ENCODE peak calls at places on chromosomes 3 and 15, in eight cellular contexts. One of them, this sample, is unnamed.

GRCh38 chr3:192916455-192917257 is 1.0 kb downstream of the MB21D2 start:
- DNase-seq in stimulated activated CD8-positive, alpha-beta memory T cell treated with anti-CD3 and anti-CD28 coated beads, Interleukin-7, amount 100 ng/mL, for 24 hours: no peak
- DNase-seq in occipital lobe: peak
- DNase-seq in A172: peak
- DNase-seq in retina: peak
- DNase-seq in naive B cell: no peak
- DNase-seq in progenitor cell of endocrine pancreas: peak
- DNase-seq in anterior cingulate cortex: no peak
- DNase-seq in this sample: no peak

GRCh38 chr3:40470706-40471105 is 6.2 kb upstream of the ZNF619 start:
- DNase-seq in stimulated activated CD8-positive, alpha-beta memory T cell treated with anti-CD3 and anti-CD28 coated beads, Interleukin-7, amount 100 ng/mL, for 24 hours: no peak
- DNase-seq in occipital lobe: no peak
- DNase-seq in anterior cingulate cortex: no peak
- DNase-seq in A172: no peak
- DNase-seq in progenitor cell of endocrine pancreas: no peak
- DNase-seq in retina: no peak
- DNase-seq in naive B cell: no peak
- DNase-seq in this sample: no peak

GRCh38 chr15:40303576-40303975 is 4.2 kb downstream of the PLCB2 start:
- DNase-seq in A172: no peak
- DNase-seq in retina: no peak
- DNase-seq in progenitor cell of endocrine pancreas: no peak
- DNase-seq in occipital lobe: no peak
- DNase-seq in anterior cingulate cortex: no peak
- DNase-seq in naive B cell: no peak
- DNase-seq in stimulated activated CD8-positive, alpha-beta memory T cell treated with anti-CD3 and anti-CD28 coated beads, Interleukin-7, amount 100 ng/mL, for 24 hours: no peak
- DNase-seq in this sample: no peak

GRCh38 chr3:97778152-97778551 is 13.6 kb downstream of the ARL6 start:
- DNase-seq in retina: no peak
- DNase-seq in occipital lobe: no peak
- DNase-seq in stimulated activated CD8-positive, alpha-beta memory T cell treated with anti-CD3 and anti-CD28 coated beads, Interleukin-7, amount 100 ng/mL, for 24 hours: no peak
- DNase-seq in naive B cell: no peak
- DNase-seq in anterior cingulate cortex: no peak
- DNase-seq in A172: no peak
- DNase-seq in progenitor cell of endocrine pancreas: no peak
- DNase-seq in this sample: no peak

GRCh38 chr15:96409231-96410138 is 79.0 kb downstream of the NR2F2 start:
- DNase-seq in stimulated activated CD8-positive, alpha-beta memory T cell treated with anti-CD3 and anti-CD28 coated beads, Interleukin-7, amount 100 ng/mL, for 24 hours: no peak
- DNase-seq in anterior cingulate cortex: no peak
- DNase-seq in naive B cell: no peak
- DNase-seq in progenitor cell of endocrine pancreas: no peak
- DNase-seq in A172: no peak
- DNase-seq in retina: peak
- DNase-seq in occipital lobe: no peak
- DNase-seq in this sample: no peak

GRCh38 chr3:86245360-86245759 is 745.6 kb downstream of the VGLL3 start:
- DNase-seq in anterior cingulate cortex: no peak
- DNase-seq in occipital lobe: no peak
- DNase-seq in retina: no peak
- DNase-seq in A172: no peak
- DNase-seq in stimulated activated CD8-positive, alpha-beta memory T cell treated with anti-CD3 and anti-CD28 coated beads, Interleukin-7, amount 100 ng/mL, for 24 hours: no peak
- DNase-seq in progenitor cell of endocrine pancreas: no peak
- DNase-seq in naive B cell: no peak
- DNase-seq in this sample: no peak

GRCh38 chr3:44321335-44321734 is 17.2 kb upstream of the TCAIM start:
- DNase-seq in anterior cingulate cortex: no peak
- DNase-seq in A172: no peak
- DNase-seq in retina: no peak
- DNase-seq in naive B cell: no peak
- DNase-seq in progenitor cell of endocrine pancreas: no peak
- DNase-seq in stimulated activated CD8-positive, alpha-beta memory T cell treated with anti-CD3 and anti-CD28 coated beads, Interleukin-7, amount 100 ng/mL, for 24 hours: no peak
- DNase-seq in occipital lobe: no peak
- DNase-seq in this sample: no peak

GRCh38 chr3:51942603-51943450 is 664 bp downstream of the PARP3 start:
- DNase-seq in retina: no peak
- DNase-seq in occipital lobe: no peak
- DNase-seq in stimulated activated CD8-positive, alpha-beta memory T cell treated with anti-CD3 and anti-CD28 coated beads, Interleukin-7, amount 100 ng/mL, for 24 hours: no peak
- DNase-seq in progenitor cell of endocrine pancreas: peak
- DNase-seq in anterior cingulate cortex: no peak
- DNase-seq in naive B cell: peak
- DNase-seq in A172: peak
- DNase-seq in this sample: peak

GRCh38 chr3:141323936-141324704 is 44.2 kb upstream of the ZBTB38 start:
- DNase-seq in naive B cell: no peak
- DNase-seq in occipital lobe: no peak
- DNase-seq in A172: no peak
- DNase-seq in retina: no peak
- DNase-seq in stimulated activated CD8-positive, alpha-beta memory T cell treated with anti-CD3 and anti-CD28 coated beads, Interleukin-7, amount 100 ng/mL, for 24 hours: no peak
- DNase-seq in progenitor cell of endocrine pancreas: no peak
- DNase-seq in anterior cingulate cortex: no peak
- DNase-seq in this sample: no peak

GRCh38 chr15:80317389-80318169 is 65.6 kb upstream of the CTXND1 start:
- DNase-seq in anterior cingulate cortex: no peak
- DNase-seq in progenitor cell of endocrine pancreas: no peak
- DNase-seq in naive B cell: no peak
- DNase-seq in A172: peak
- DNase-seq in retina: no peak
- DNase-seq in stimulated activated CD8-positive, alpha-beta memory T cell treated with anti-CD3 and anti-CD28 coated beads, Interleukin-7, amount 100 ng/mL, for 24 hours: no peak
- DNase-seq in occipital lobe: no peak
- DNase-seq in this sample: no peak

GRCh38 chr3:120198305-120198878 is 86.6 kb downstream of the GPR156 start:
- DNase-seq in anterior cingulate cortex: no peak
- DNase-seq in progenitor cell of endocrine pancreas: no peak
- DNase-seq in stimulated activated CD8-positive, alpha-beta memory T cell treated with anti-CD3 and anti-CD28 coated beads, Interleukin-7, amount 100 ng/mL, for 24 hours: no peak
- DNase-seq in A172: peak
- DNase-seq in occipital lobe: no peak
- DNase-seq in retina: no peak
- DNase-seq in naive B cell: no peak
- DNase-seq in this sample: no peak

GRCh38 chr3:135567223-135567622 is 398.3 kb upstream of the PPP2R3A start:
- DNase-seq in progenitor cell of endocrine pancreas: no peak
- DNase-seq in stimulated activated CD8-positive, alpha-beta memory T cell treated with anti-CD3 and anti-CD28 coated beads, Interleukin-7, amount 100 ng/mL, for 24 hours: no peak
- DNase-seq in retina: no peak
- DNase-seq in A172: no peak
- DNase-seq in naive B cell: no peak
- DNase-seq in occipital lobe: no peak
- DNase-seq in anterior cingulate cortex: no peak
- DNase-seq in this sample: no peak

GRCh38 chr15:81473946-81474345 is 99.9 kb upstream of the TMC3 start:
- DNase-seq in occipital lobe: no peak
- DNase-seq in naive B cell: no peak
- DNase-seq in retina: no peak
- DNase-seq in A172: no peak
- DNase-seq in stimulated activated CD8-positive, alpha-beta memory T cell treated with anti-CD3 and anti-CD28 coated beads, Interleukin-7, amount 100 ng/mL, for 24 hours: no peak
- DNase-seq in anterior cingulate cortex: no peak
- DNase-seq in progenitor cell of endocrine pancreas: no peak
- DNase-seq in this sample: no peak

GRCh38 chr3:168671091-168671490 is 575.4 kb upstream of the GOLIM4 start:
- DNase-seq in retina: no peak
- DNase-seq in anterior cingulate cortex: no peak
- DNase-seq in occipital lobe: no peak
- DNase-seq in A172: no peak
- DNase-seq in progenitor cell of endocrine pancreas: no peak
- DNase-seq in naive B cell: no peak
- DNase-seq in stimulated activated CD8-positive, alpha-beta memory T cell treated with anti-CD3 and anti-CD28 coated beads, Interleukin-7, amount 100 ng/mL, for 24 hours: no peak
- DNase-seq in this sample: no peak

GRCh38 chr3:151293127-151293526 is 14.8 kb upstream of the P2RY14 start:
- DNase-seq in A172: no peak
- DNase-seq in anterior cingulate cortex: no peak
- DNase-seq in retina: no peak
- DNase-seq in progenitor cell of endocrine pancreas: no peak
- DNase-seq in naive B cell: no peak
- DNase-seq in stimulated activated CD8-positive, alpha-beta memory T cell treated with anti-CD3 and anti-CD28 coated beads, Interleukin-7, amount 100 ng/mL, for 24 hours: no peak
- DNase-seq in occipital lobe: no peak
- DNase-seq in this sample: no peak

GRCh38 chr15:64050281-64051092 is 4.2 kb upstream of the DAPK2 start:
- DNase-seq in A172: no peak
- DNase-seq in occipital lobe: no peak
- DNase-seq in stimulated activated CD8-positive, alpha-beta memory T cell treated with anti-CD3 and anti-CD28 coated beads, Interleukin-7, amount 100 ng/mL, for 24 hours: no peak
- DNase-seq in progenitor cell of endocrine pancreas: no peak
- DNase-seq in naive B cell: no peak
- DNase-seq in retina: no peak
- DNase-seq in anterior cingulate cortex: no peak
- DNase-seq in this sample: no peak

GRCh38 chr15:77066961-77067690 is 3.8 kb downstream of the TSPAN3 start:
- DNase-seq in stimulated activated CD8-positive, alpha-beta memory T cell treated with anti-CD3 and anti-CD28 coated beads, Interleukin-7, amount 100 ng/mL, for 24 hours: no peak
- DNase-seq in anterior cingulate cortex: no peak
- DNase-seq in naive B cell: no peak
- DNase-seq in progenitor cell of endocrine pancreas: no peak
- DNase-seq in occipital lobe: no peak
- DNase-seq in retina: no peak
- DNase-seq in A172: peak
- DNase-seq in this sample: no peak

GRCh38 chr15:49456166-49456565 is 33.1 kb downstream of the FGF7 start:
- DNase-seq in retina: no peak
- DNase-seq in stimulated activated CD8-positive, alpha-beta memory T cell treated with anti-CD3 and anti-CD28 coated beads, Interleukin-7, amount 100 ng/mL, for 24 hours: no peak
- DNase-seq in A172: no peak
- DNase-seq in progenitor cell of endocrine pancreas: no peak
- DNase-seq in occipital lobe: no peak
- DNase-seq in anterior cingulate cortex: no peak
- DNase-seq in naive B cell: no peak
- DNase-seq in this sample: no peak

GRCh38 chr15:55248895-55249294 is 40.7 kb downstream of the RAB27A start:
- DNase-seq in stimulated activated CD8-positive, alpha-beta memory T cell treated with anti-CD3 and anti-CD28 coated beads, Interleukin-7, amount 100 ng/mL, for 24 hours: no peak
- DNase-seq in retina: no peak
- DNase-seq in progenitor cell of endocrine pancreas: no peak
- DNase-seq in occipital lobe: no peak
- DNase-seq in anterior cingulate cortex: no peak
- DNase-seq in A172: no peak
- DNase-seq in naive B cell: no peak
- DNase-seq in this sample: no peak

GRCh38 chr3:72938471-72939265 is 50.8 kb downstream of the GXYLT2 start:
- DNase-seq in stimulated activated CD8-positive, alpha-beta memory T cell treated with anti-CD3 and anti-CD28 coated beads, Interleukin-7, amount 100 ng/mL, for 24 hours: no peak
- DNase-seq in anterior cingulate cortex: peak
- DNase-seq in retina: peak
- DNase-seq in occipital lobe: no peak
- DNase-seq in naive B cell: peak
- DNase-seq in progenitor cell of endocrine pancreas: no peak
- DNase-seq in A172: peak
- DNase-seq in this sample: no peak

GRCh38 chr3:126549861-126550487 is 8.8 kb downstream of the C3orf22 start:
- DNase-seq in anterior cingulate cortex: no peak
- DNase-seq in occipital lobe: no peak
- DNase-seq in stimulated activated CD8-positive, alpha-beta memory T cell treated with anti-CD3 and anti-CD28 coated beads, Interleukin-7, amount 100 ng/mL, for 24 hours: no peak
- DNase-seq in A172: no peak
- DNase-seq in progenitor cell of endocrine pancreas: no peak
- DNase-seq in naive B cell: no peak
- DNase-seq in retina: no peak
- DNase-seq in this sample: no peak

GRCh38 chr15:81888748-81889479 is 156.9 kb downstream of the MEX3B start:
- DNase-seq in stimulated activated CD8-positive, alpha-beta memory T cell treated with anti-CD3 and anti-CD28 coated beads, Interleukin-7, amount 100 ng/mL, for 24 hours: no peak
- DNase-seq in occipital lobe: no peak
- DNase-seq in naive B cell: no peak
- DNase-seq in retina: no peak
- DNase-seq in progenitor cell of endocrine pancreas: no peak
- DNase-seq in A172: peak
- DNase-seq in anterior cingulate cortex: no peak
- DNase-seq in this sample: no peak

GRCh38 chr3:34364345-34364744 is 565.9 kb downstream of the PDCD6IP start:
- DNase-seq in anterior cingulate cortex: no peak
- DNase-seq in progenitor cell of endocrine pancreas: no peak
- DNase-seq in naive B cell: no peak
- DNase-seq in occipital lobe: no peak
- DNase-seq in A172: no peak
- DNase-seq in retina: no peak
- DNase-seq in stimulated activated CD8-positive, alpha-beta memory T cell treated with anti-CD3 and anti-CD28 coated beads, Interleukin-7, amount 100 ng/mL, for 24 hours: no peak
- DNase-seq in this sample: no peak

GRCh38 chr3:87196879-87197278 is 30.2 kb upstream of the CHMP2B start:
- DNase-seq in retina: no peak
- DNase-seq in anterior cingulate cortex: no peak
- DNase-seq in stimulated activated CD8-positive, alpha-beta memory T cell treated with anti-CD3 and anti-CD28 coated beads, Interleukin-7, amount 100 ng/mL, for 24 hours: no peak
- DNase-seq in A172: no peak
- DNase-seq in occipital lobe: no peak
- DNase-seq in naive B cell: no peak
- DNase-seq in progenitor cell of endocrine pancreas: no peak
- DNase-seq in this sample: no peak

GRCh38 chr3:193788189-193788946 is 195.4 kb downstream of the OPA1 start:
- DNase-seq in stimulated activated CD8-positive, alpha-beta memory T cell treated with anti-CD3 and anti-CD28 coated beads, Interleukin-7, amount 100 ng/mL, for 24 hours: no peak
- DNase-seq in retina: peak
- DNase-seq in progenitor cell of endocrine pancreas: peak
- DNase-seq in anterior cingulate cortex: peak
- DNase-seq in A172: peak
- DNase-seq in naive B cell: peak
- DNase-seq in occipital lobe: peak
- DNase-seq in this sample: no peak

GRCh38 chr15:31486506-31486905 is 159.9 kb downstream of the KLF13 start:
- DNase-seq in anterior cingulate cortex: no peak
- DNase-seq in stimulated activated CD8-positive, alpha-beta memory T cell treated with anti-CD3 and anti-CD28 coated beads, Interleukin-7, amount 100 ng/mL, for 24 hours: no peak
- DNase-seq in progenitor cell of endocrine pancreas: peak
- DNase-seq in A172: no peak
- DNase-seq in naive B cell: no peak
- DNase-seq in retina: no peak
- DNase-seq in occipital lobe: no peak
- DNase-seq in this sample: no peak

GRCh38 chr3:113151475-113152031 is 59.8 kb upstream of the BOC start:
- DNase-seq in progenitor cell of endocrine pancreas: no peak
- DNase-seq in naive B cell: no peak
- DNase-seq in occipital lobe: no peak
- DNase-seq in A172: peak
- DNase-seq in stimulated activated CD8-positive, alpha-beta memory T cell treated with anti-CD3 and anti-CD28 coated beads, Interleukin-7, amount 100 ng/mL, for 24 hours: no peak
- DNase-seq in anterior cingulate cortex: no peak
- DNase-seq in retina: peak
- DNase-seq in this sample: no peak

GRCh38 chr15:93965491-93965890 is 265.9 kb upstream of the MCTP2 start:
- DNase-seq in A172: no peak
- DNase-seq in naive B cell: no peak
- DNase-seq in occipital lobe: no peak
- DNase-seq in progenitor cell of endocrine pancreas: no peak
- DNase-seq in stimulated activated CD8-positive, alpha-beta memory T cell treated with anti-CD3 and anti-CD28 coated beads, Interleukin-7, amount 100 ng/mL, for 24 hours: no peak
- DNase-seq in anterior cingulate cortex: no peak
- DNase-seq in retina: no peak
- DNase-seq in this sample: no peak

GRCh38 chr3:111864821-111865656 is 6.0 kb downstream of the PHLDB2 start:
- DNase-seq in retina: no peak
- DNase-seq in A172: peak
- DNase-seq in progenitor cell of endocrine pancreas: no peak
- DNase-seq in naive B cell: no peak
- DNase-seq in occipital lobe: no peak
- DNase-seq in stimulated activated CD8-positive, alpha-beta memory T cell treated with anti-CD3 and anti-CD28 coated beads, Interleukin-7, amount 100 ng/mL, for 24 hours: no peak
- DNase-seq in anterior cingulate cortex: no peak
- DNase-seq in this sample: no peak

GRCh38 chr15:90191795-90192494 is 9.2 kb upstream of the SEMA4B start:
- DNase-seq in occipital lobe: peak
- DNase-seq in A172: peak
- DNase-seq in progenitor cell of endocrine pancreas: no peak
- DNase-seq in naive B cell: peak
- DNase-seq in retina: peak
- DNase-seq in stimulated activated CD8-positive, alpha-beta memory T cell treated with anti-CD3 and anti-CD28 coated beads, Interleukin-7, amount 100 ng/mL, for 24 hours: no peak
- DNase-seq in anterior cingulate cortex: peak
- DNase-seq in this sample: no peak

GRCh38 chr15:40878785-40879184 is 4.8 kb upstream of the RHOV start:
- DNase-seq in A172: peak
- DNase-seq in retina: no peak
- DNase-seq in progenitor cell of endocrine pancreas: no peak
- DNase-seq in anterior cingulate cortex: no peak
- DNase-seq in occipital lobe: no peak
- DNase-seq in stimulated activated CD8-positive, alpha-beta memory T cell treated with anti-CD3 and anti-CD28 coated beads, Interleukin-7, amount 100 ng/mL, for 24 hours: no peak
- DNase-seq in naive B cell: no peak
- DNase-seq in this sample: no peak

GRCh38 chr15:40493089-40493840 is 22.5 kb downstream of the CHST14 start:
- DNase-seq in progenitor cell of endocrine pancreas: no peak
- DNase-seq in stimulated activated CD8-positive, alpha-beta memory T cell treated with anti-CD3 and anti-CD28 coated beads, Interleukin-7, amount 100 ng/mL, for 24 hours: no peak
- DNase-seq in A172: peak
- DNase-seq in naive B cell: no peak
- DNase-seq in anterior cingulate cortex: no peak
- DNase-seq in occipital lobe: no peak
- DNase-seq in retina: no peak
- DNase-seq in this sample: no peak

GRCh38 chr15:70826634-70827033 is 27.3 kb downstream of the LARP6 start:
- DNase-seq in anterior cingulate cortex: no peak
- DNase-seq in naive B cell: no peak
- DNase-seq in retina: no peak
- DNase-seq in stimulated activated CD8-positive, alpha-beta memory T cell treated with anti-CD3 and anti-CD28 coated beads, Interleukin-7, amount 100 ng/mL, for 24 hours: no peak
- DNase-seq in progenitor cell of endocrine pancreas: no peak
- DNase-seq in A172: peak
- DNase-seq in occipital lobe: no peak
- DNase-seq in this sample: no peak

GRCh38 chr3:74584782-74585181 is 29.7 kb downstream of the CNTN3 start:
- DNase-seq in retina: no peak
- DNase-seq in stimulated activated CD8-positive, alpha-beta memory T cell treated with anti-CD3 and anti-CD28 coated beads, Interleukin-7, amount 100 ng/mL, for 24 hours: no peak
- DNase-seq in A172: no peak
- DNase-seq in progenitor cell of endocrine pancreas: no peak
- DNase-seq in anterior cingulate cortex: no peak
- DNase-seq in occipital lobe: no peak
- DNase-seq in naive B cell: no peak
- DNase-seq in this sample: no peak